ENCODE peak calls at places on chromosomes 12 and 14, in five cellular contexts. T is CD8-positive, alpha-beta T cell; R is K562; E is CD4-positive, alpha-beta memory T cell; L is heart left ventricle. V is an unnamed sample. For H3K9me3, the result is how much of the 10 kb centered on the place peaks cover.

GRCh38 chr14:103594265-103594664 is 31.5 kb downstream of the COA8 start:
- DNase-seq in T (no peak), R (no peak), L (peak), E (no peak), V (peak)

GRCh38 chr12:122167328-122167925 is 6.6 kb downstream of the IL31 start:
- DNase-seq in L (no peak), R (no peak), E (no peak), T (no peak), V (no peak)

GRCh38 chr12:53207042-53207441 is at the start of gene ITGB7:
- DNase-seq in T (peak), E (peak), R (peak), L (no peak), V (no peak)

GRCh38 chr12:58443273-58443980 is 476.9 kb downstream of the LRIG3 start:
- DNase-seq in T (no peak), L (no peak), R (no peak), E (no peak), V (no peak)

GRCh38 chr14:71523630-71524320 is 408.5 kb upstream of the RGS6 start:
- DNase-seq in E (no peak), L (no peak), R (no peak), T (no peak), V (no peak)

GRCh38 chr14:85122690-85123089 is 407.3 kb upstream of the FLRT2 start:
- DNase-seq in L (no peak), R (no peak), T (no peak), E (no peak), V (no peak)

GRCh38 chr12:57151741-57152407 is 4.5 kb upstream of the LRP1-AS start:
- DNase-seq in L (peak), E (no peak), T (no peak), R (no peak), V (no peak)

GRCh38 chr12:101902641-101903040 is 25.3 kb downstream of the DRAM1 start:
- DNase-seq in L (no peak), T (no peak), E (no peak), R (no peak), V (no peak)

GRCh38 chr12:94770397-94770759 is 120.0 kb upstream of the TMCC3 start:
- DNase-seq in R (no peak), L (no peak), T (no peak), E (no peak), V (no peak)

GRCh38 chr14:90457191-90457590 is 60.4 kb downstream of the CALM1 start:
- DNase-seq in L (no peak), T (no peak), R (no peak), E (no peak), V (no peak)
- H3K9me3 ChIP-seq in L (under half), T (under half), R (under half), E (under half), V (under half)

DNA sequence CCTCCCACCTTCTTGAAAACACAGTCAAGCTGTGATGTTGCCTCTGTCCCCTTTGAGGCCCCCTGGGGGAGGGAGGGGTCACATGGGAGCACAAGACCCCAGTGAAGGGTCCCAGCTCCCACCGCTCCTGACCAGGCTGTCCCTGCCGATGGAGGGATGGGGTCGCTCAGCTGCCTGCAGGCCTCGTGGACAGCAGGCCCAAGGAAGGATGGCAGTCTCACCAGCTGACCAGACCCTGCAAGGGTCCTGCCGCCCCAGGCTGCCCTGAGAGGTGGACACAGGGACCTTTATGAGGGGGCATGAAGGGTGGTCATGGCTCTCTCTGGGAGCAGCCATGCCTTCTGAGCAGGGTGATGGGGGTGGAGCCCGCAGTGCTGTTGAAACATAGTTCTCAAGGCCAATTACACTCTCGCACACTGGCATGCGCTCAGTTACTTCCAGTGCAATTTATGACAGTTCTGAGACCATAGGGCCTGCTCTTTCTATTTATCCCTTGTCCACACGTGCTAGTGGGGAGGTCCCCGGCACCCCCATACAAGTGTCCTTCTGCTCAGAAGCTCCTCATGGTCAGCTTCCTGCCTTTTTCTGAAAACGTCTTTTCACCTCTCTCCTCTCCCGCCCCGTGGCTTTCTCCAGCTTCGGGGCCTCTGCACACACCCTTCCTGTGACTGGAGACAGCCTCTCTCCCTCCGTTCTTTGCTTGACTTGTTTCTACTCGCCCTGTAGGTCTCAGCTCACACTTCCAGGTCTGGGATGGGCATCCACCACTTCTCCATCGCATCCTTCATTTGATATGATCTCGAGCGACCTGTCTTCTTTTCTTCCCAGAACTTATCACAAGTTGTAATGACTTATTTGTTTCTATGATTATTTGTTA is 313.1 kb downstream of the ADGRD1 start:
- DNase-seq in L (no peak), R (no peak), E (no peak), T (no peak), V (no peak)
- H3K9me3 ChIP-seq in L (under half), R (under half), E (under half), T (under half), V (under half)

GRCh38 chr12:115204957-115205754 is 521.2 kb upstream of the TBX3 start:
- DNase-seq in E (no peak), R (no peak), T (no peak), L (no peak), V (no peak)

GRCh38 chr12:115203661-115204060 is 519.7 kb upstream of the TBX3 start:
- DNase-seq in T (no peak), L (no peak), R (no peak), E (no peak), V (no peak)

GRCh38 chr12:115205755-115206308 is 521.9 kb upstream of the TBX3 start:
- DNase-seq in T (no peak), L (no peak), E (no peak), R (no peak), V (no peak)

GRCh38 chr12:115199831-115200230 is 515.9 kb upstream of the TBX3 start:
- DNase-seq in L (no peak), T (no peak), E (no peak), R (no peak), V (no peak)

DNA sequence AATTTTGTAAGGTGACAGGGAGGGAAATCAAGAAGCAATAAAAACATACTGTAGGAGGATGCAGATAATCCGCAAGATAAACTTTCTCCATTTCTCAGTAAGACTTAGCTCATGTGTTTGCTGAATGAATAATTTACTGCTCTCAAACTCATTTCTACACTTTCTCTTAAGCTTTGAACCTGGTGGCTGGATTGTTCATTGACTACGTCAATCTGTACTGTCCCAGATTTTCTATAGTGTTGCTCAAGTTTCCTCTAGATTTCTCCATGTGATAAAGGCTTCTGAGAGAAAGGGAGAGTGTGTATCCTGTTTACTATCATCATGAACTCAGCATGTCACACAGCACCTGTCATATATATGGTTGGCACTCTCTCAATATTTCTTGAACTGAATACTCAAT is 518.0 kb upstream of the TBX3 start:
- DNase-seq in E (no peak), T (no peak), R (no peak), L (no peak), V (no peak)
- H3K9me3 ChIP-seq in E (under half), T (under half), R (under half), L (under half), V (under half)

DNA sequence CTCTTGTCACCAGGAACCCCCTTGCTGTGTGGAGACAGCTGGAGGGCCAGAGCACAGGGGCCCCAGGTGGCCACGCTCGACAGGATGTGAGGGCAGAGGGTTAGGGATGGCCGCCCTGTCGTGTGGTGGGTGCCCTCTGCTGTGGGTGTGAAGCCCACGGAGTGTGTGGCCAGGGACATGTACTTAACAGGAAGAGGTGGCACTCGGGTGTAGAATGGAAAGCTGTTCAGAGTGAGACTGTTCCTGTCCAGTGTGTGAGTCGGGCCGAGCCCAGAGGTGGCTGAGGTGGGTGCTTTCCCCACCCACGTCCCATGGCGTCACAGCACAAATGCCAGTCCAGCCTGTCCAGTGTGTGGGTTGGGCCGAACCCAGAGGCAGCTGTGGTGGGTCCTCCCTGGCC is 47.1 kb downstream of the FBRSL1 start:
- DNase-seq in T (no peak), L (no peak), E (no peak), R (no peak), V (no peak)
- H3K9me3 ChIP-seq in T (under half), L (under half), E (under half), R (under half), V (under half)

V was measured in PC-9.